ENCODE peak calls at places on chromosomes 7 and 10, in seven cellular contexts. W, M, O, Z, I, U and B are unnamed samples.

GRCh38 chr10:97163141-97163540 is 22.6 kb downstream of the SLIT1 start:
- DNase-seq in O (no peak), U (no peak), Z (no peak), M (no peak), I (no peak), W (peak; percentile 48), B (no peak)

GRCh38 chr7:152588350-152588749 is 87.6 kb downstream of the XRCC2 start:
- DNase-seq in M (peak; percentile 49), W (peak; percentile 6), U (peak; percentile 65), I (no peak), O (no peak), Z (no peak), B (peak; percentile 81)

GRCh38 chr10:90977855-90978486 is 57.1 kb upstream of the ANKRD1 start:
- DNase-seq in I (no peak), W (no peak), M (no peak), Z (no peak), O (no peak), U (no peak), B (no peak)

GRCh38 chr10:74334221-74334620 is 183.2 kb downstream of the ADK start:
- DNase-seq in I (no peak), M (no peak), W (no peak), O (no peak), U (peak; percentile 16), Z (no peak), B (no peak)

GRCh38 chr7:95772771-95773581 is 622 bp downstream of the DYNC1I1 start:
- DNase-seq in O (peak; percentile 86), M (no peak), Z (peak; percentile 20), I (no peak), W (no peak), U (peak; percentile 4), B (peak; percentile 31)

GRCh38 chr10:88728107-88728763 is 22.2 kb downstream of the LIPK start:
- DNase-seq in M (peak; percentile 46), I (no peak), Z (no peak), U (no peak), W (peak; percentile 76), O (peak; percentile 56), B (peak; percentile 4)

GRCh38 chr7:88835147-88835728 is 39.7 kb upstream of the TEX47 start:
- DNase-seq in W (no peak), I (peak; percentile 65), Z (peak; percentile 23), U (peak; percentile 4), M (peak; percentile 37), O (no peak), B (peak; percentile 11)

GRCh38 chr7:86942995-86943394 is 116.5 kb downstream of the ELAPOR2 start:
- DNase-seq in Z (no peak), U (no peak), W (no peak), M (no peak), O (no peak), I (no peak), B (no peak)

GRCh38 chr7:22713463-22713862 is 13.5 kb upstream of the IL6 start:
- DNase-seq in U (no peak), O (no peak), W (no peak), Z (no peak), M (no peak), I (no peak), B (no peak)

GRCh38 chr10:93039721-93040120 is 20.9 kb upstream of the CYP26C1 start:
- DNase-seq in M (peak; percentile 46), W (no peak), U (peak; percentile 52), Z (peak; percentile 72), O (no peak), I (peak; percentile 69), B (peak; percentile 64)

GRCh38 chr10:57696641-57697040 is 571.1 kb downstream of the IPMK start:
- DNase-seq in I (no peak), Z (peak; percentile 85), M (peak; percentile 81), O (no peak), U (peak; percentile 84), W (no peak), B (peak; percentile 97)

GRCh38 chr10:125213541-125214282 is 53.3 kb upstream of the CTBP2 start:
- DNase-seq in W (no peak), I (no peak), U (no peak), M (no peak), O (peak; percentile 66), Z (no peak), B (no peak)

GRCh38 chr7:149494738-149495368 is 2.8 kb downstream of the ZNF746 start:
- DNase-seq in W (no peak), I (no peak), U (peak; percentile 72), O (no peak), M (peak; percentile 66), Z (peak; percentile 45), B (peak; percentile 74)

GRCh38 chr7:104980440-104980839 is 33.6 kb upstream of the KMT2E start:
- DNase-seq in I (no peak), W (no peak), Z (peak; percentile 39), U (no peak), M (no peak), O (no peak), B (peak; percentile 88)

GRCh38 chr10:70891636-70892035 is 3.3 kb upstream of the PCBD1 start:
- DNase-seq in W (no peak), O (no peak), I (no peak), Z (no peak), U (peak; percentile 22), M (no peak), B (no peak)

GRCh38 chr10:116127296-116127695 is 145.7 kb downstream of the GFRA1 start:
- DNase-seq in I (no peak), U (no peak), Z (no peak), W (no peak), M (no peak), O (peak; percentile 24), B (no peak)

GRCh38 chr10:124174673-124175645 is 81.6 kb upstream of the CHST15 start:
- DNase-seq in W (no peak), M (no peak), Z (no peak), I (no peak), U (peak; percentile 12), O (no peak), B (no peak)

GRCh38 chr10:127877701-127878100 is 15.0 kb downstream of the CLRN3 start:
- DNase-seq in O (no peak), W (no peak), I (no peak), M (no peak), U (no peak), Z (no peak), B (no peak)

GRCh38 chr7:148572067-148572522 is 18.5 kb upstream of the C7orf33 start:
- DNase-seq in O (no peak), I (peak; percentile 5), Z (no peak), M (no peak), W (no peak), U (no peak), B (no peak)

GRCh38 chr7:4174451-4174850 is 507.6 kb upstream of the FOXK1 start:
- DNase-seq in Z (no peak), M (no peak), W (peak; percentile 67), O (no peak), U (no peak), I (no peak), B (no peak)

GRCh38 chr7:2399848-2400587 is 3.4 kb upstream of the CHST12 start:
- DNase-seq in W (no peak), M (peak; percentile 54), O (peak; percentile 96), Z (peak; percentile 95), U (peak; percentile 98), I (peak; percentile 84), B (peak; percentile 94)

GRCh38 chr10:14282271-14282670 is 48.5 kb downstream of the FRMD4A start:
- DNase-seq in O (no peak), I (no peak), Z (peak; percentile 6), M (peak; percentile 6), U (peak; percentile 3), W (no peak), B (peak; percentile 44)

GRCh38 chr10:126598009-126598408 is 72.5 kb downstream of the C10orf90 start:
- DNase-seq in U (peak; percentile 31), W (no peak), I (no peak), Z (peak; percentile 28), M (peak; percentile 49), O (no peak), B (peak; percentile 63)

GRCh38 chr7:156585025-156585648 is 55.4 kb upstream of the RNF32 start:
- DNase-seq in I (no peak), O (no peak), Z (no peak), W (no peak), M (no peak), U (no peak), B (no peak)

GRCh38 chr10:104315486-104315921 is 22.8 kb downstream of the ITPRIP start:
- DNase-seq in O (no peak), Z (no peak), W (peak; percentile 74), U (no peak), I (no peak), M (no peak), B (no peak)

GRCh38 chr7:111164442-111164841 is 73.5 kb downstream of the LRRN3 start:
- DNase-seq in W (no peak), I (no peak), O (peak; percentile 50), Z (peak; percentile 30), U (no peak), M (no peak), B (no peak)

GRCh38 chr7:150978136-150978789 is at the start of gene KCNH2:
- DNase-seq in O (no peak), M (no peak), Z (no peak), U (no peak), W (no peak), I (peak; percentile 73), B (no peak)
- H3K4me3 ChIP-seq in O (no peak within 1 kb of the TSS), M (peak within 1 kb of the TSS; percentile 60), Z (no peak within 1 kb of the TSS), U (no peak within 1 kb of the TSS), W (peak within 1 kb of the TSS; percentile 64), I (peak within 1 kb of the TSS; percentile 75), B (no peak within 1 kb of the TSS)

GRCh38 chr10:117543999-117544728 is 1.6 kb downstream of the EMX2 start:
- DNase-seq in M (no peak), W (no peak), Z (peak; percentile 39), O (no peak), I (no peak), U (no peak), B (no peak)
- TF ChIP-seq CTCF in M (no peak), W (no peak), Z (no peak), O (no peak), I (no peak), U (no peak), B (no peak)

DNA sequence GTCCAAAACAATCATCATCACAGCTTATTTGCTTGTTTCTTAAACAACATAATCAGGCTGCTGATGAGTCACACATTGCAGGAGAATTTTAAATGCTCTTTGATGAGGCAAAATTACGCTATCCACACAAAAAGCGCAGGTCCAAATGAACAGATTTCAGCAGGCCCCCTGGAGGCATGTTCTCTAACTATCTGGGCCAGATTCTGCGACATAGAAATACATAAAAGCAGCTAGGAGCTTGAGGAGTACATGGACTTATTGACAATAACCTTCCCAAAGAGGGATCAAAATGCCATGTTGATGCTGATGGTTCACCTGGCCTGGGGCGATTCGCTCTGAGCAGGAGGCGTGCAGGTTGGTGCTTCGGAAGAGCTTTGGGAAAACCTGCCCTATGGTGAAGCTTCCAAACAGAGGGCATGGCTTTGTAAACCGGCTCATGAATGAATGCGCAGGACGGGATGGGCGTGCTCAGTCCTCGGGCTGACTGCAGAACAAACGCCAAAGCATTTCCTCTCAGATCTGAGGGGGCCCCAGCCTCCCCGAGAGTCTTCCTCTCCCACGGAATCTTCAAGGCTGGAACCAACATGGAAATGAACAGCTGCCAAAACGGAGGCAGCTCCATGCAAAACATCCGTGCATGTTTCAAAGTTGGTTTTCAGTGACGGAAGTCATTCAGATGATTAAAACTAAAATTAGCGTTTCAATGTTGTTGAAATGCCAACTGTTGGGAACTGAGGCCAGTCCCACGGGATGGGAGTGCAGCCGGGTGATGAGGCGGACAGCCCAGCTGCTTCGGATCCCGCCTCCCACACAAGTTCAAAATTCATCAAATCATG is 179.6 kb downstream of the TCERG1L start:
- DNase-seq in O (peak; percentile 60), M (no peak), U (no peak), I (no peak), Z (no peak), W (peak; percentile 77), B (no peak)
- H3K4me3 ChIP-seq in O (no peak overlapping the region), M (no peak overlapping the region), U (no peak overlapping the region), I (no peak overlapping the region), Z (no peak overlapping the region), W (no peak overlapping the region), B (no peak overlapping the region)

GRCh38 chr7:17166824-17167379 is 131.6 kb upstream of the AHR start:
- DNase-seq in U (no peak), M (no peak), Z (no peak), I (no peak), W (no peak), O (no peak), B (no peak)
- TF ChIP-seq CTCF in U (no peak), M (no peak), Z (no peak), I (no peak), W (no peak), O (no peak), B (no peak)